ENCODE peak calls at places on chromosomes 2 and 18, in eight cellular contexts. K, N, Z, R, G, C, V and L are unnamed samples.

GRCh38 chr2:237870754-237871651 is 11.6 kb downstream of the RAMP1 start:
- DNase-seq in K (no peak), N (no peak), Z (no peak), R (peak), G (no peak), C (no peak), V (no peak), L (no peak)

GRCh38 chr2:231732604-231733003 is 24.3 kb downstream of the PTMA start:
- DNase-seq in K (no peak), N (no peak), Z (no peak), R (no peak), G (no peak), C (no peak), V (no peak), L (no peak)

GRCh38 chr18:54269924-54270844 is 867 bp downstream of the POLI start:
- DNase-seq in K (peak), N (peak), Z (peak), R (no peak), G (peak), C (peak), V (peak), L (no peak)

GRCh38 chr18:2906522-2907458 is 60.0 kb downstream of the EMILIN2 start:
- DNase-seq in K (no peak), N (peak), Z (peak), R (peak), G (no peak), C (no peak), V (no peak), L (peak)

GRCh38 chr2:160294339-160294803 is 94.3 kb upstream of the ITGB6 start:
- DNase-seq in K (peak), N (peak), Z (peak), R (no peak), G (peak), C (peak), V (peak), L (peak)

GRCh38 chr2:68771211-68771721 is 36.7 kb downstream of the ARHGAP25 start:
- DNase-seq in K (peak), N (no peak), Z (peak), R (no peak), G (no peak), C (peak), V (no peak), L (no peak)

GRCh38 chr2:240299710-240300068 is 135.8 kb upstream of the GPC1 start:
- DNase-seq in K (no peak), N (no peak), Z (no peak), R (no peak), G (no peak), C (no peak), V (no peak), L (no peak)

GRCh38 chr2:88709117-88709739 is 17.8 kb downstream of the RPIA start:
- DNase-seq in K (peak), N (no peak), Z (no peak), R (no peak), G (peak), C (peak), V (peak), L (no peak)

GRCh38 chr2:42812899-42813479 is 20.6 kb upstream of the HAAO start:
- DNase-seq in K (no peak), N (no peak), Z (no peak), R (no peak), G (no peak), C (peak), V (peak), L (peak)

GRCh38 chr2:1887915-1888314 is 143.6 kb upstream of the PXDN start:
- DNase-seq in K (peak), N (no peak), Z (no peak), R (no peak), G (no peak), C (peak), V (no peak), L (peak)

GRCh38 chr2:152335851-152336102 is 803 bp downstream of the FMNL2 start:
- DNase-seq in K (no peak), N (no peak), Z (no peak), R (peak), G (no peak), C (no peak), V (no peak), L (no peak)

GRCh38 chr18:76425299-76426101 is 69.5 kb downstream of the ZNF516 start:
- DNase-seq in K (peak), N (no peak), Z (no peak), R (no peak), G (peak), C (no peak), V (no peak), L (no peak)

GRCh38 chr18:77113361-77114069 is 19.1 kb downstream of the MBP start:
- DNase-seq in K (no peak), N (no peak), Z (no peak), R (no peak), G (no peak), C (no peak), V (no peak), L (no peak)

GRCh38 chr2:172775319-172775718 is 39.7 kb downstream of the RAPGEF4 start:
- DNase-seq in K (no peak), N (no peak), Z (no peak), R (no peak), G (no peak), C (no peak), V (no peak), L (no peak)

GRCh38 chr2:233448565-233448964 is 94.3 kb downstream of the DGKD start:
- DNase-seq in K (no peak), N (peak), Z (no peak), R (no peak), G (no peak), C (no peak), V (no peak), L (peak)

GRCh38 chr2:65325066-65325465 is 97.4 kb downstream of the ACTR2 start:
- DNase-seq in K (no peak), N (no peak), Z (no peak), R (no peak), G (no peak), C (no peak), V (no peak), L (no peak)

GRCh38 chr18:13145636-13146190 is 72.8 kb upstream of the LDLRAD4 start:
- DNase-seq in K (no peak), N (no peak), Z (no peak), R (no peak), G (no peak), C (no peak), V (no peak), L (peak)

GRCh38 chr2:147543056-147543455 is 301.8 kb upstream of the ACVR2A start:
- DNase-seq in K (peak), N (no peak), Z (no peak), R (no peak), G (no peak), C (no peak), V (peak), L (no peak)

GRCh38 chr2:151071906-151072305 is 189.8 kb downstream of the RBM43 start:
- DNase-seq in K (no peak), N (no peak), Z (no peak), R (no peak), G (no peak), C (no peak), V (no peak), L (no peak)

GRCh38 chr2:216554755-216555154 is 56.1 kb downstream of the RPL37A start:
- DNase-seq in K (no peak), N (no peak), Z (no peak), R (no peak), G (no peak), C (no peak), V (peak), L (no peak)

GRCh38 chr2:172864182-172864581 is 128.5 kb downstream of the RAPGEF4 start:
- DNase-seq in K (peak), N (peak), Z (peak), R (no peak), G (no peak), C (peak), V (no peak), L (peak)

GRCh38 chr18:13447621-13448020 is 229.1 kb downstream of the LDLRAD4 start:
- DNase-seq in K (peak), N (no peak), Z (no peak), R (no peak), G (peak), C (peak), V (no peak), L (no peak)

GRCh38 chr2:74006424-74006823 is 21.7 kb downstream of the TET3 start:
- DNase-seq in K (no peak), N (no peak), Z (no peak), R (no peak), G (no peak), C (peak), V (no peak), L (no peak)

GRCh38 chr2:133641497-133641896 is 73.2 kb upstream of the NCKAP5 start:
- DNase-seq in K (no peak), N (peak), Z (no peak), R (no peak), G (no peak), C (no peak), V (peak), L (peak)

GRCh38 chr2:120887844-120888243 is 152.2 kb downstream of the GLI2 start:
- DNase-seq in K (no peak), N (no peak), Z (no peak), R (no peak), G (no peak), C (no peak), V (no peak), L (no peak)

GRCh38 chr18:23784811-23785245 is 95.6 kb downstream of the LAMA3 start:
- DNase-seq in K (peak), N (peak), Z (no peak), R (no peak), G (peak), C (peak), V (peak), L (no peak)

GRCh38 chr2:26281226-26281625 is 36.5 kb downstream of the HADHB start:
- DNase-seq in K (no peak), N (no peak), Z (no peak), R (no peak), G (no peak), C (no peak), V (peak), L (no peak)

GRCh38 chr2:67574230-67574629 is 177.1 kb downstream of the ETAA1 start:
- DNase-seq in K (peak), N (no peak), Z (no peak), R (no peak), G (peak), C (peak), V (peak), L (no peak)

GRCh38 chr2:159506764-159507406 is 109.5 kb downstream of the BAZ2B start:
- DNase-seq in K (peak), N (no peak), Z (no peak), R (no peak), G (peak), C (no peak), V (peak), L (no peak)

GRCh38 chr2:188884051-188884450 is 90.1 kb upstream of the COL3A1 start:
- DNase-seq in K (peak), N (no peak), Z (no peak), R (no peak), G (peak), C (peak), V (no peak), L (no peak)

GRCh38 chr2:174939046-174939445 is 66.1 kb downstream of the CHN1 start:
- DNase-seq in K (peak), N (no peak), Z (no peak), R (no peak), G (peak), C (no peak), V (peak), L (no peak)
- TF ChIP-seq CTCF in K (no peak), N (no peak), Z (no peak), R (no peak), G (no peak), C (no peak), V (no peak), L (no peak)

GRCh38 chr2:46297546-46298271 is 502 bp downstream of the EPAS1 start:
- DNase-seq in K (no peak), N (peak), Z (peak), R (peak), G (no peak), C (no peak), V (peak), L (peak)

GRCh38 chr2:46298272-46298521 is 990 bp downstream of the EPAS1 start:
- DNase-seq in K (no peak), N (no peak), Z (no peak), R (peak), G (no peak), C (no peak), V (no peak), L (no peak)

GRCh38 chr2:46300406-46300832 is 3.2 kb downstream of the EPAS1 start:
- DNase-seq in K (no peak), N (no peak), Z (no peak), R (no peak), G (no peak), C (no peak), V (no peak), L (no peak)

GRCh38 chr2:46298522-46299351 is 1.5 kb downstream of the EPAS1 start:
- DNase-seq in K (peak), N (peak), Z (peak), R (peak), G (peak), C (peak), V (peak), L (peak)

GRCh38 chr2:46299365-46300263 is 2.4 kb downstream of the EPAS1 start:
- DNase-seq in K (peak), N (peak), Z (peak), R (no peak), G (peak), C (peak), V (peak), L (peak)
- TF ChIP-seq CTCF in K (no peak), N (no peak), Z (no peak), R (no peak), G (no peak), C (no peak), V (peak), L (no peak)

GRCh38 chr2:214591359-214591758 is 180.5 kb downstream of the VWC2L start:
- DNase-seq in K (no peak), N (no peak), Z (no peak), R (no peak), G (no peak), C (no peak), V (no peak), L (peak)

DNA sequence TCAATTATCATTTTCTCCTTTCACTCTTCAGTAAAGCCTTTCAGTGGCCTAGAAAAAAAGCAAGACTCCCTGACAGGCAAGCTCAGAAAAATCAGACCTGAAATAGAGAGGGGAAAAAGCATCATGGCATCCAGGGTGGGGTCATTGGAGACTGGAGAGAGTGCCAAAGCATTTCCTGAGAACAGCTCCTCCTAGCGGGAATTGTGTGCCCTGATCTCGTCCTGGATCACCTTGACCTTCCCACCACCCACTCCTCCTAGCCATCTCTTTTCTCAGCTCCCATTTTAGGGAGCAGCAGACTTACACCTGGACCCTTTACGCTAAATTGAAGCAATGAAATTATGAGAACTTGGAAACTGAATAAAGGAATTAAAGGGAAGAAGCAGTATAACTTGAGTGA is 176.6 kb downstream of the VWC2L start:
- DNase-seq in K (no peak), N (no peak), Z (no peak), R (no peak), G (no peak), C (no peak), V (no peak), L (peak)
- TF ChIP-seq CTCF in K (peak), N (no peak), Z (no peak), R (no peak), G (peak), C (no peak), V (peak), L (peak)

DNA sequence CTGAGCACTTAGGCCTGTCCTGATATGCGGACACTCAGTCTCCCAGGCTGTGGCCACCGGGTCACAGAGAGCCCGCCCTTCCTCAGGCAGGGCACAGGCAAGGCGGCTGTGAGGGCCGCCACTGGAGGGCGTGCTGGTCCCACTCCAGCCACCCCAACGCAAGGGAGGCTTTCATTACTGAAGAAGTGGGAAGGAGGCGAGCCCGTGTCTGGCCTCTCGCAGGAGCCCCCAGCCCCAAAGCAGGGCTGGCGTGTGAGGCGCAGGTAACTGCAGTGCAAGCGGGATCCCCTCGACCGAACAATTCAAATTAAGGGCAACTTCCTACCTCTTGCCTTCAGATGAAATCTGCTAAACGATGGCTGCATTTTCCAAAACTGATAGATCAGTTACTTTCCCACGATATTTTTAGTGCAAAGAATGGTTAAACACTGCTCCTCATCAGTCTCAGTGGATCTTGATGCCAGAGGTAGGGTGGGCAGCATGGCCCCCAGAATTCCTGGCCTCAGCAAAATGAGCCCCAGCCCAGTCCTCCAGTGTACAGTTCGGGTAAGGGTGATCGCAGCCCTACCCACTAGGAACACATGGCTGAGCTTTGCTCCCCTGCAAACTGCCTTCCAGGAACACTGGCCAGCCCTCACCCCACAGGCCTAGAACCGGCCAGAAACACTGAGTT is 97.2 kb downstream of the SEPTIN10 start:
- DNase-seq in K (peak), N (peak), Z (peak), R (no peak), G (no peak), C (peak), V (no peak), L (peak)
- TF ChIP-seq CTCF in K (peak), N (peak), Z (no peak), R (no peak), G (peak), C (peak), V (peak), L (peak)

DNA sequence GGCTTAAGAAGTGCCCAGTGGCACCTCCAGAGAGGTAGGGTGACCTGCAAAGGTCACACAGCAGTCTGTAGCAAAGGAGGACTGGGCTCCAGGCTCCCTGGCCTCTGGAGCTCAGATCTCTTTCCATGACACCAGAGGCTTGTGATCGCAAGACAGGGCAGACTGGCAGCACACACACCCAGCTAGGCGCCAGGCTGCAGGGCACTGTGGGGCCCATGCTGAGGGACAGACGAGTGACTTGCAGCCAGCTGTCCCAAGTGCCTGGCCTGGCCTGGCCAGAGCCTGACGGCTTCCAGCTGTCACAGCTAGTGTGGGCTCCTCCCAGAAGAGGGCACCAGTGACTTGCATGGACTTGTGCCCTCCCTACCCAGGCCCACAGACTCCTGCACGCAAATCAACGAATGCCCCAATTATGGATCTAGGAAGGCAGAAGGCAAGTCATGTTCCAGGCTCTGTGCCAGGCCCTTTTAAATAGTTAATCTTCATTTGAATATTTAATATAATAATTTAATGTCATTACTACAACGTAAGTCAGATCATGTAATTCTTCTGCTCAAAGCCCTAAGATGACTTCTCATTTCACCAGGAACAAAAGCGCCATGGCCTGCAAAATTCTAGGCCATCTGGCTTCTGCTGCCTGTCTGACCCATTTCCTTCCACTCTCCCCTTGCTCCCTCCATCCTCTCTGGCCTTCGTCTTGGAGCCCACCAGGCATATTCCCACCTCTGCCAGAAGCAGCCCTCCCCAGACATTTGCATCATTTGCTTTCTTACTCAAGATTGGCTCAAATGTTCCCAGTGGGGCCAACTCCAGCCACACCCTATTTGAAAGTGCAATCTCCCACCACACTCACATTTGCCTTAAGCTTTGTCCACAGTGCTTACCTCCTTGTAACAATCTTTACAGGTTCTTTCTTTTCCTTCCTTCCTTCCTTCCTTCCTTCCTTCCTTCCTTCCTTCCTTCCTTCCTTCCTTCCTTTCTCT is 3.7 kb upstream of the SPEG start:
- DNase-seq in K (peak), N (no peak), Z (no peak), R (no peak), G (peak), C (peak), V (peak), L (peak)
- TF ChIP-seq CTCF in K (peak), N (no peak), Z (no peak), R (no peak), G (peak), C (peak), V (peak), L (no peak)

GRCh38 chr2:11450791-11451190 is 15.2 kb downstream of the E2F6 start:
- DNase-seq in K (no peak), N (no peak), Z (no peak), R (no peak), G (no peak), C (no peak), V (no peak), L (no peak)

GRCh38 chr2:11444737-11445136 is 21.2 kb downstream of the E2F6 start:
- DNase-seq in K (no peak), N (no peak), Z (no peak), R (no peak), G (no peak), C (no peak), V (no peak), L (no peak)

GRCh38 chr2:11446733-11447248 is 19.2 kb downstream of the E2F6 start:
- DNase-seq in K (peak), N (peak), Z (peak), R (peak), G (peak), C (peak), V (peak), L (peak)
- TF ChIP-seq CTCF in K (peak), N (peak), Z (peak), R (peak), G (peak), C (peak), V (peak), L (peak)

DNA sequence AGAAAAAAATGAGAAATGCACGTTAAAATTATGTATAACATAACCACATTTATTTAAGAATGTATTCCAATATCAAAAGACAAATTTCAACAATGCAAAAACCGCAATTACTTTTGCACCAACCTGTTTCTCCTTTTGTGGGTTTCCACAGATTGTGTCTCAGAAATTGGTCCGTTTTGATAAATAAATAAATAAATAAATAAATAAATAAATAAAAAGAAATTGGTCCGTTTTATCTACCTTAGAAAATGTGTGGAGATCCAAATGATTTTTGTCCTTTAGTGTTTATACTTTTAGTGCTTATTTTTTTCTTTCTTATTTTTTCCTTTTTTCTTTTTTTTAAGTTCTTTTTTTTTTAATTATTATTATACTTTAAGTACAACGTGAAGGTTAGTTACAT is 1682.2 kb upstream of the TMEFF2 start:
- DNase-seq in K (no peak), N (no peak), Z (no peak), R (no peak), G (no peak), C (no peak), V (no peak), L (no peak)
- TF ChIP-seq CTCF in K (no peak), N (no peak), Z (no peak), R (no peak), G (no peak), C (no peak), V (no peak), L (no peak)